ENCODE peak calls at places on chromosomes 11 and 22, in seven cellular contexts. One of them, this sample, is unnamed.

GRCh38 chr22:38177044-38177443 is 4.6 kb downstream of the PLA2G6 start:
- DNase-seq in AG04450: no peak
- DNase-seq in RWPE1: no peak
- DNase-seq in lung: no peak
- DNase-seq in endodermal cell: no peak
- DNase-seq in body of pancreas: no peak
- DNase-seq in hepatocyte: no peak
- DNase-seq in this sample: no peak

GRCh38 chr11:95459268-95460040 is 228.5 kb upstream of the SESN3 start:
- DNase-seq in AG04450: no peak
- DNase-seq in RWPE1: no peak
- DNase-seq in lung: no peak
- DNase-seq in endodermal cell: no peak
- DNase-seq in body of pancreas: peak; percentile 54
- DNase-seq in hepatocyte: peak; percentile 43
- DNase-seq in this sample: no peak

GRCh38 chr22:46081036-46081830 is 69.1 kb upstream of the PPARA start:
- DNase-seq in AG04450: no peak
- DNase-seq in RWPE1: no peak
- DNase-seq in lung: no peak
- DNase-seq in endodermal cell: no peak
- DNase-seq in body of pancreas: no peak
- DNase-seq in hepatocyte: no peak
- DNase-seq in this sample: no peak

GRCh38 chr22:38572065-38572464 is 2.1 kb upstream of the DMC1 start:
- DNase-seq in AG04450: no peak
- DNase-seq in RWPE1: peak; percentile 28
- DNase-seq in lung: peak; percentile 34
- DNase-seq in endodermal cell: peak; percentile 65
- DNase-seq in body of pancreas: peak; percentile 63
- DNase-seq in hepatocyte: peak; percentile 73
- DNase-seq in this sample: no peak

GRCh38 chr11:31641477-31642062 is 132.0 kb downstream of the ELP4 start:
- DNase-seq in AG04450: no peak
- DNase-seq in RWPE1: peak; percentile 16
- DNase-seq in lung: peak; percentile 30
- DNase-seq in endodermal cell: peak; percentile 85
- DNase-seq in body of pancreas: peak; percentile 16
- DNase-seq in hepatocyte: peak; percentile 60
- DNase-seq in this sample: no peak

GRCh38 chr22:22195265-22196017 is 49.1 kb upstream of the VPREB1 start:
- DNase-seq in AG04450: no peak
- DNase-seq in RWPE1: peak; percentile 74
- DNase-seq in lung: peak; percentile 72
- DNase-seq in endodermal cell: peak; percentile 98
- DNase-seq in body of pancreas: peak; percentile 84
- DNase-seq in hepatocyte: peak; percentile 92
- DNase-seq in this sample: peak; percentile 29

GRCh38 chr22:40819741-40820140 is 595 bp upstream of the SLC25A17 start:
- DNase-seq in AG04450: no peak
- DNase-seq in RWPE1: no peak
- DNase-seq in lung: no peak
- DNase-seq in endodermal cell: no peak
- DNase-seq in body of pancreas: no peak
- DNase-seq in hepatocyte: no peak
- DNase-seq in this sample: no peak

GRCh38 chr11:18203723-18204122 is 31.1 kb downstream of the MRGPRX4 start:
- DNase-seq in AG04450: no peak
- DNase-seq in RWPE1: peak; percentile 37
- DNase-seq in lung: no peak
- DNase-seq in endodermal cell: peak; percentile 83
- DNase-seq in body of pancreas: no peak
- DNase-seq in hepatocyte: peak; percentile 50
- DNase-seq in this sample: no peak

GRCh38 chr11:2399488-2400068 is 972 bp upstream of the TSSC4 start:
- DNase-seq in AG04450: no peak
- DNase-seq in RWPE1: no peak
- DNase-seq in lung: no peak
- DNase-seq in endodermal cell: no peak
- DNase-seq in body of pancreas: no peak
- DNase-seq in hepatocyte: no peak
- DNase-seq in this sample: no peak

GRCh38 chr11:71240865-71241691 is 11.3 kb downstream of the SHANK2 start:
- DNase-seq in AG04450: peak; percentile 62
- DNase-seq in RWPE1: peak; percentile 79
- DNase-seq in lung: no peak
- DNase-seq in endodermal cell: peak; percentile 53
- DNase-seq in body of pancreas: peak; percentile 70
- DNase-seq in hepatocyte: peak; percentile 85
- DNase-seq in this sample: peak; percentile 40

GRCh38 chr22:24189249-24190158 is 8.2 kb downstream of the SUSD2 start:
- DNase-seq in AG04450: peak; percentile 26
- DNase-seq in RWPE1: peak; percentile 76
- DNase-seq in lung: peak; percentile 92
- DNase-seq in endodermal cell: peak; percentile 93
- DNase-seq in body of pancreas: peak; percentile 75
- DNase-seq in hepatocyte: peak; percentile 80
- DNase-seq in this sample: no peak

GRCh38 chr22:24190159-24190540 is 8.9 kb downstream of the SUSD2 start:
- DNase-seq in AG04450: no peak
- DNase-seq in RWPE1: no peak
- DNase-seq in lung: no peak
- DNase-seq in endodermal cell: no peak
- DNase-seq in body of pancreas: no peak
- DNase-seq in hepatocyte: no peak
- DNase-seq in this sample: no peak

GRCh38 chr11:34890812-34891211 is 25.4 kb downstream of the APIP start:
- DNase-seq in AG04450: peak; percentile 3
- DNase-seq in RWPE1: peak; percentile 34
- DNase-seq in lung: no peak
- DNase-seq in endodermal cell: no peak
- DNase-seq in body of pancreas: no peak
- DNase-seq in hepatocyte: peak; percentile 68
- DNase-seq in this sample: no peak

GRCh38 chr11:60118333-60118732 is 29.9 kb downstream of the MS4A2 start:
- DNase-seq in AG04450: no peak
- DNase-seq in RWPE1: no peak
- DNase-seq in lung: no peak
- DNase-seq in endodermal cell: no peak
- DNase-seq in body of pancreas: no peak
- DNase-seq in hepatocyte: no peak
- DNase-seq in this sample: no peak

GRCh38 chr11:65045061-65045460 is 4.1 kb downstream of the SAC3D1 start:
- DNase-seq in AG04450: no peak
- DNase-seq in RWPE1: no peak
- DNase-seq in lung: no peak
- DNase-seq in endodermal cell: no peak
- DNase-seq in body of pancreas: no peak
- DNase-seq in hepatocyte: no peak
- DNase-seq in this sample: no peak

GRCh38 chr11:76371170-76371569 is 9.8 kb downstream of the THAP12 start:
- DNase-seq in AG04450: peak; percentile 66
- DNase-seq in RWPE1: peak; percentile 61
- DNase-seq in lung: no peak
- DNase-seq in endodermal cell: no peak
- DNase-seq in body of pancreas: peak; percentile 40
- DNase-seq in hepatocyte: peak; percentile 63
- DNase-seq in this sample: peak; percentile 52

GRCh38 chr11:116821050-116821918 is 1.8 kb downstream of the APOA4 start:
- DNase-seq in AG04450: no peak
- DNase-seq in RWPE1: no peak
- DNase-seq in lung: no peak
- DNase-seq in endodermal cell: no peak
- DNase-seq in body of pancreas: no peak
- DNase-seq in hepatocyte: no peak
- DNase-seq in this sample: no peak

GRCh38 chr11:68865241-68865640 is 23.5 kb upstream of the CPT1A start:
- DNase-seq in AG04450: no peak
- DNase-seq in RWPE1: no peak
- DNase-seq in lung: no peak
- DNase-seq in endodermal cell: no peak
- DNase-seq in body of pancreas: no peak
- DNase-seq in hepatocyte: no peak
- DNase-seq in this sample: no peak

DNA sequence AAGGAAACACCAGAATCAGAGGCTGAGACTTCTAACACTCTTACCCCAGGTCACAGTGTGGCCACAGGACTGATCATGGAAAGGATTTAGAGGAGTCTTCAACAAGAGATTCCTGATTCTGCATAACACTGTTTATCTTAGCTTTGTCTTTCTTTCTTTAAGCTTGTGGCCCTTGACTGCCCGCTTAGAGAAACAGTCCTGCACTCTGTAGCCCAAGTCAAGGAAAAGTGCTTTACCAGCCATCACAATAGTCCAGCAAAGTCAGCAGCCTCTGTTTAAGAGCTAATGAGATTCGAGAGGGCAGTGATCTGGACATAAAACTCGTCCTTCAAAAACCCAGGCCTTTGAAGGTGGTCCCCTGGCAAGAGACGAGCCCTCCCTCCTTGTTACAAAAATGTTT is 30.0 kb downstream of the PRDM10 start:
- DNase-seq in AG04450: no peak
- DNase-seq in RWPE1: no peak
- DNase-seq in lung: no peak
- DNase-seq in endodermal cell: no peak
- DNase-seq in body of pancreas: no peak
- DNase-seq in hepatocyte: no peak
- DNase-seq in this sample: no peak
- H3K27ac ChIP-seq in AG04450: no peak overlapping the region
- H3K27ac ChIP-seq in RWPE1: no peak overlapping the region
- H3K27ac ChIP-seq in lung: no peak overlapping the region
- H3K27ac ChIP-seq in endodermal cell: peak overlapping the region; percentile 63
- H3K27ac ChIP-seq in body of pancreas: no peak overlapping the region
- H3K27ac ChIP-seq in hepatocyte: no peak overlapping the region
- H3K27ac ChIP-seq in this sample: no peak overlapping the region

GRCh38 chr11:78987748-78988147 is 413.1 kb upstream of the NARS2 start:
- DNase-seq in AG04450: no peak
- DNase-seq in RWPE1: no peak
- DNase-seq in lung: no peak
- DNase-seq in endodermal cell: no peak
- DNase-seq in body of pancreas: no peak
- DNase-seq in hepatocyte: no peak
- DNase-seq in this sample: no peak

GRCh38 chr11:78981153-78981552 is 406.5 kb upstream of the NARS2 start:
- DNase-seq in AG04450: no peak
- DNase-seq in RWPE1: no peak
- DNase-seq in lung: no peak
- DNase-seq in endodermal cell: no peak
- DNase-seq in body of pancreas: no peak
- DNase-seq in hepatocyte: no peak
- DNase-seq in this sample: no peak

GRCh38 chr11:78985654-78986053 is 411.0 kb upstream of the NARS2 start:
- DNase-seq in AG04450: no peak
- DNase-seq in RWPE1: no peak
- DNase-seq in lung: no peak
- DNase-seq in endodermal cell: no peak
- DNase-seq in body of pancreas: no peak
- DNase-seq in hepatocyte: no peak
- DNase-seq in this sample: no peak

GRCh38 chr11:78982377-78982925 is 407.8 kb upstream of the NARS2 start:
- DNase-seq in AG04450: no peak
- DNase-seq in RWPE1: no peak
- DNase-seq in lung: no peak
- DNase-seq in endodermal cell: no peak
- DNase-seq in body of pancreas: no peak
- DNase-seq in hepatocyte: peak; percentile 42
- DNase-seq in this sample: no peak

DNA sequence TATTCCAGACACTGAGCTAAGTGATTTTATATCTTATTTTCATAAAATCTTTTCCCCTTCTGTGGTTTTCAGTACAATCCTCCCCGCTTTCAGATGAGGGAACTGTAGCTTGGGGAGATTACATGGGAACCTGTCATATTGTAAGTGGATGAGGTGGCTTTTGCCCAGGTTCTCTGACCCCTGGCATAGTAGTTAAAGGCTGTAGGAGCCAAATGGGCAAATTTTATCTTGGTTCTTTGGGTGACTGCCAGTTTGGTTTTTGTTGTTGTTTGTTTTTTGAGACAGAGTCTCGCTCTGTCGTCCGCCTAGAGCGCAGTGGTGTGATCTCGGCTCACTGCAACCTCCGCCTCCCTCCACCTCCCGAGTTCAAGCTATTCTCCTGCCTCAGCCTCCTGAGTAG is 411.6 kb upstream of the NARS2 start:
- DNase-seq in AG04450: no peak
- DNase-seq in RWPE1: no peak
- DNase-seq in lung: no peak
- DNase-seq in endodermal cell: no peak
- DNase-seq in body of pancreas: no peak
- DNase-seq in hepatocyte: no peak
- DNase-seq in this sample: no peak
- H3K27ac ChIP-seq in AG04450: no peak overlapping the region
- H3K27ac ChIP-seq in RWPE1: no peak overlapping the region
- H3K27ac ChIP-seq in lung: no peak overlapping the region
- H3K27ac ChIP-seq in endodermal cell: no peak overlapping the region
- H3K27ac ChIP-seq in body of pancreas: no peak overlapping the region
- H3K27ac ChIP-seq in hepatocyte: no peak overlapping the region
- H3K27ac ChIP-seq in this sample: no peak overlapping the region

DNA sequence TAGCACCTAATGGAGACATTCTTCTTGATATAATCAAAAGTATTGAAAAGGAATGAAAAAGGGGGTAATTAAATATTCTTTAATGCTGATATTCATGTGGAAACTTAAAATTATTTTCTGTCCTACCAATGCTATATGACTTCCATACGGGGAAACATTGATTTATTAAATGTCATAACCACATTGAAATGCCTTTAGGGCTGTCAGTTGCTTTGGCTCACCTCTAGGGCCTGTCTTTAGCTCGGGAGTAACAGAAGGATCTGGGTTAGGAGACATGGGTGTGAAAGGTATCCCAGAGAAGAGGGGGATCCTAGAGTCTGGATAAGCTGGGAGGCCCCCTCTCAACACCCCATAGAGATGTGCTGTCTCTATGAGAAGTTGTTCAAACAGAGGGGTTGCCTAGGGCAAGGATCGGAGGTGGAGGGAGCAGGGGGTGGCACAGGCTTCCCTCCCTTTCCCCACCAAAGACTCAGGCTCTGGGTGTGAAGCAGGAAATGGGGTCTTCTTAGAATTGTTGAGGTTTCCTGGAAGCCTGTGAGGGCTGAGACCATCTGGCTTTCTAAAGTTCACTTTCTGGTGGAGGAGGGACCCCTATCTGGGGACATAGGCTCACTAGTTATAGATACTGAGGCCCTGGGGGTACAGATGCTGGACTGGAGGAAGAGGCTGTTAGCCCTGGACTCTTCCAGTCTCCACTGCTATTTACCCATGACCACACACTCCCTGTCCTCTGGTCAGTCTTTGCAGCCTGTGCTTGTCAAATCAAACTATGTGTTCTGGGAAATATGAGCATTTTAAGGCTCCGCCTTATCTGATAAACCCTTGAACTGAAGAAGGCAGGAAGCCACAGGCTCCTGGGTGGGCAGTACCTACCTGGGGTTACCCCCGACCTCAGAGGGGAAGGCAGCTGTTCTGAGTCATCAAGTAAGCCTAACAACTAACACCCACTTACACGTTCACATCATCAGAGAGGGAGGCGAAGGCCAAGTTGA is 55.8 kb upstream of the RRAS2 start:
- DNase-seq in AG04450: no peak
- DNase-seq in RWPE1: no peak
- DNase-seq in lung: no peak
- DNase-seq in endodermal cell: peak; percentile 51
- DNase-seq in body of pancreas: no peak
- DNase-seq in hepatocyte: no peak
- DNase-seq in this sample: no peak
- H3K27ac ChIP-seq in AG04450: peak overlapping the region; percentile 70
- H3K27ac ChIP-seq in RWPE1: no peak overlapping the region
- H3K27ac ChIP-seq in lung: no peak overlapping the region
- H3K27ac ChIP-seq in endodermal cell: no peak overlapping the region
- H3K27ac ChIP-seq in body of pancreas: no peak overlapping the region
- H3K27ac ChIP-seq in hepatocyte: no peak overlapping the region
- H3K27ac ChIP-seq in this sample: no peak overlapping the region

GRCh38 chr11:78417888-78418583 is 416 bp upstream of the GAB2 start:
- DNase-seq in AG04450: no peak
- DNase-seq in RWPE1: peak; percentile 71
- DNase-seq in lung: peak; percentile 77
- DNase-seq in endodermal cell: peak; percentile 92
- DNase-seq in body of pancreas: peak; percentile 82
- DNase-seq in hepatocyte: peak; percentile 94
- DNase-seq in this sample: no peak
- H3K27ac ChIP-seq in AG04450: peak overlapping the region; percentile 65
- H3K27ac ChIP-seq in RWPE1: no peak overlapping the region
- H3K27ac ChIP-seq in lung: peak overlapping the region; percentile 95
- H3K27ac ChIP-seq in endodermal cell: peak overlapping the region; percentile 82
- H3K27ac ChIP-seq in body of pancreas: peak overlapping the region; percentile 63
- H3K27ac ChIP-seq in hepatocyte: peak overlapping the region; percentile 88
- H3K27ac ChIP-seq in this sample: peak overlapping the region; percentile 33

This sample was measured in epithelial cell of prostate.